ENCODE peak calls at places on chromosome 11, in four cellular contexts. F, S, W and J are unnamed samples.

GRCh38 chr11:84236436-84236835 is 950.3 kb upstream of the CCDC90B start:
- DNase-seq in W (no peak), F (no peak), S (no peak), J (no peak)

GRCh38 chr11:102462610-102463009 is 10.0 kb upstream of the TMEM123 start:
- DNase-seq in S (no peak), W (no peak), F (no peak), J (no peak)

GRCh38 chr11:29956076-29956556 is 60.7 kb downstream of the KCNA4 start:
- DNase-seq in F (no peak), S (no peak), W (no peak), J (no peak)

GRCh38 chr11:123457187-123457770 is 27.2 kb downstream of the GRAMD1B start:
- DNase-seq in W (no peak), S (no peak), F (no peak), J (peak; percentile 18)

GRCh38 chr11:3184732-3185347 is 19.7 kb upstream of the OSBPL5 start:
- DNase-seq in W (no peak), S (no peak), F (no peak), J (no peak)

GRCh38 chr11:17915500-17916143 is 97.2 kb downstream of the SERGEF start:
- DNase-seq in F (no peak), S (no peak), W (no peak), J (no peak)

GRCh38 chr11:44208976-44209603 is 100.8 kb downstream of the ALX4 start:
- DNase-seq in W (no peak), S (no peak), F (peak; percentile 10), J (no peak)

GRCh38 chr11:28671326-28671725 is 563.1 kb downstream of the METTL15 start:
- DNase-seq in W (no peak), S (no peak), F (no peak), J (no peak)

GRCh38 chr11:76644591-76644990 is 26.0 kb downstream of the LRRC32 start:
- DNase-seq in S (no peak), W (no peak), F (no peak), J (no peak)

GRCh38 chr11:16778876-16779275 is 40.4 kb downstream of the C11orf58 start:
- DNase-seq in F (no peak), W (no peak), S (no peak), J (no peak)

GRCh38 chr11:17718510-17718962 is 835 bp upstream of the MYOD1 start:
- DNase-seq in W (no peak), F (no peak), S (no peak), J (no peak)

GRCh38 chr11:76233196-76233921 is 27.1 kb upstream of the WNT11 start:
- DNase-seq in S (no peak), W (no peak), F (no peak), J (no peak)

GRCh38 chr11:120298461-120298860 is 26.6 kb upstream of the TLCD5 start:
- DNase-seq in F (no peak), W (no peak), S (no peak), J (no peak)

GRCh38 chr11:68987211-68987610 is 6.4 kb upstream of the MRGPRD start:
- DNase-seq in S (no peak), F (no peak), W (no peak), J (no peak)

GRCh38 chr11:118921121-118921928 is 4.4 kb downstream of the BCL9L start:
- DNase-seq in F (peak; percentile 92), W (no peak), S (no peak), J (no peak)

GRCh38 chr11:128690746-128691091 is 3.2 kb upstream of the FLI1 start:
- DNase-seq in W (no peak), S (no peak), F (no peak), J (no peak)

GRCh38 chr11:10680956-10681487 is 12.5 kb downstream of the IRAG1 start:
- DNase-seq in S (no peak), W (no peak), F (peak; percentile 42), J (no peak)

GRCh38 chr11:3196161-3197043 is 22.2 kb downstream of the MRGPRG start:
- DNase-seq in S (no peak), F (no peak), W (no peak), J (no peak)

GRCh38 chr11:19393941-19394340 is 153.2 kb upstream of the E2F8 start:
- DNase-seq in S (no peak), F (peak; percentile 69), W (no peak), J (no peak)

GRCh38 chr11:34234086-34234740 is 123.6 kb downstream of the ABTB2 start:
- DNase-seq in S (peak; percentile 77), F (no peak), W (no peak), J (no peak)

GRCh38 chr11:44674809-44675208 is 52.0 kb upstream of the TSPAN18 start:
- DNase-seq in W (no peak), F (no peak), S (no peak), J (no peak)

GRCh38 chr11:1633864-1634263 is 4.3 kb downstream of the KRTAP5-5 start:
- DNase-seq in W (no peak), S (no peak), F (no peak), J (no peak)

GRCh38 chr11:2653930-2654739 is 45.7 kb downstream of the KCNQ1OT1 start:
- DNase-seq in W (no peak), S (no peak), F (no peak), J (no peak)

GRCh38 chr11:8019671-8020597 is 32.8 kb downstream of the EIF3F start:
- DNase-seq in F (peak; percentile 50), S (no peak), W (no peak), J (peak; percentile 43)

GRCh38 chr11:119470316-119471266 is 47.6 kb upstream of the THY1 start:
- DNase-seq in F (peak; percentile 91), W (no peak), S (no peak), J (no peak)

GRCh38 chr11:116702772-116703360 is 69.9 kb downstream of the BUD13 start:
- DNase-seq in F (no peak), S (no peak), W (no peak), J (no peak)

GRCh38 chr11:5280582-5281102 is 10.9 kb upstream of the HBE1 start:
- DNase-seq in W (no peak), S (no peak), F (peak; percentile 100), J (no peak)

GRCh38 chr11:47577460-47578041 is 1.2 kb downstream of the KBTBD4 start:
- DNase-seq in S (no peak), W (no peak), F (no peak), J (no peak)

GRCh38 chr11:18540207-18541009 is 13.7 kb upstream of the TSG101 start:
- DNase-seq in W (no peak), F (no peak), S (no peak), J (no peak)